ENCODE peak calls at places on chromosomes 6 and 20, in nine cellular contexts. N is pancreas, J is fibroblast of lung, O is bronchial epithelial cell, R is brain microvascular endothelial cell, E is GM23248, P is aorta, X is K562, F is tibial artery. I is an unnamed sample. For H3K27me3, the result is how much of the 10 kb centered on the place peaks cover.

GRCh38 chr20:37598611-37599342 is 71.1 kb upstream of the BLCAP start:
- DNase-seq in E (no peak), O (peak), X (no peak), J (no peak), F (no peak), P (peak), N (no peak), R (no peak), I (no peak)

GRCh38 chr6:69026243-69026642 is 391.2 kb downstream of the ADGRB3 start:
- DNase-seq in N (no peak), P (no peak), F (no peak), R (peak), J (no peak), E (peak), O (peak), X (no peak), I (no peak)

GRCh38 chr6:55892749-55893357 is 17.5 kb upstream of the BMP5 start:
- DNase-seq in N (no peak), F (no peak), P (no peak), J (no peak), E (peak), X (no peak), R (no peak), O (no peak), I (no peak)

GRCh38 chr6:127343753-127344659 is 597 bp upstream of the ECHDC1 start:
- DNase-seq in R (peak), X (no peak), N (no peak), O (peak), F (no peak), E (peak), P (no peak), J (peak), I (no peak)

GRCh38 chr6:129183681-129184216 is 300.8 kb downstream of the LAMA2 start:
- DNase-seq in J (peak), O (peak), X (no peak), E (peak), F (no peak), P (no peak), N (no peak), R (peak), I (no peak)

GRCh38 chr20:50348118-50348517 is 157.5 kb downstream of the CEBPB start:
- DNase-seq in N (peak), O (no peak), E (no peak), R (no peak), J (no peak), F (no peak), X (peak), P (no peak), I (no peak)

GRCh38 chr6:113763311-113763766 is 93.8 kb upstream of the MARCKS start:
- DNase-seq in N (no peak), R (no peak), E (peak), O (peak), P (no peak), J (no peak), F (no peak), X (no peak), I (no peak)

GRCh38 chr20:22106308-22106938 is 401.0 kb downstream of the PAX1 start:
- DNase-seq in J (no peak), E (peak), F (no peak), P (no peak), N (no peak), R (peak), X (no peak), O (peak), I (no peak)

GRCh38 chr20:25984933-25985332 is 288.3 kb upstream of the ZNF337 start:
- DNase-seq in F (peak), P (peak), X (peak), O (no peak), J (peak), R (no peak), E (peak), N (no peak), I (no peak)

GRCh38 chr20:16111132-16111852 is 462.0 kb downstream of the KIF16B start:
- DNase-seq in P (no peak), O (no peak), R (no peak), X (no peak), J (no peak), F (no peak), N (no peak), E (no peak), I (no peak)

GRCh38 chr6:156977527-156978291 is 200.5 kb downstream of the ARID1B start:
- DNase-seq in O (peak), E (peak), F (no peak), X (no peak), P (no peak), N (peak), R (no peak), J (peak), I (no peak)

GRCh38 chr6:143429970-143430369 is 20.5 kb downstream of the ADAT2 start:
- DNase-seq in P (no peak), F (no peak), E (no peak), O (no peak), J (no peak), X (no peak), R (no peak), N (no peak), I (no peak)

GRCh38 chr6:165983112-165984072 is 184.3 kb downstream of the TBXT start:
- DNase-seq in E (no peak), N (no peak), F (no peak), J (no peak), O (no peak), P (no peak), X (no peak), R (no peak), I (no peak)

GRCh38 chr6:84588697-84589080 is 175.7 kb downstream of the TBX18 start:
- DNase-seq in X (no peak), N (no peak), J (no peak), O (no peak), P (no peak), E (no peak), F (no peak), R (no peak), I (no peak)

GRCh38 chr20:60052322-60052721 is 94.1 kb downstream of the CDH26 start:
- DNase-seq in O (no peak), X (no peak), N (no peak), P (peak), J (no peak), E (no peak), F (no peak), R (no peak), I (no peak)

GRCh38 chr6:115612796-115613479 is 447.8 kb downstream of the FRK start:
- DNase-seq in O (no peak), R (no peak), X (no peak), E (peak), F (no peak), J (no peak), N (no peak), P (no peak), I (no peak)

GRCh38 chr6:15444881-15445280 is 199.0 kb downstream of the JARID2 start:
- DNase-seq in J (peak), X (no peak), R (no peak), F (no peak), E (no peak), O (no peak), P (no peak), N (peak), I (no peak)

GRCh38 chr20:52031206-52031573 is 160.4 kb downstream of the ZFP64 start:
- DNase-seq in J (peak), P (no peak), R (no peak), E (no peak), O (no peak), X (no peak), N (no peak), F (no peak), I (no peak)

GRCh38 chr6:160356074-160356754 is 8.0 kb downstream of the SLC22A3 start:
- DNase-seq in N (no peak), P (no peak), X (no peak), F (no peak), J (no peak), R (no peak), E (no peak), O (no peak), I (peak)

GRCh38 chr20:50592282-50593004 is 82.3 kb downstream of the PTPN1 start:
- DNase-seq in R (no peak), O (no peak), X (no peak), P (no peak), E (no peak), F (no peak), J (no peak), N (peak), I (peak)

GRCh38 chr6:71127374-71127773 is 161.2 kb upstream of the OGFRL1 start:
- DNase-seq in F (no peak), P (no peak), E (no peak), X (no peak), R (no peak), J (no peak), N (no peak), O (peak), I (no peak)

GRCh38 chr6:13395272-13396237 is 67.2 kb upstream of the TBC1D7 start:
- DNase-seq in X (peak), J (peak), R (peak), P (peak), E (peak), N (peak), O (peak), F (peak), I (peak)

GRCh38 chr6:50842861-50843384 is 24.3 kb downstream of the TFAP2B start:
- DNase-seq in E (no peak), F (no peak), P (no peak), N (no peak), X (no peak), R (no peak), O (no peak), J (no peak), I (no peak)

GRCh38 chr6:50842446-50842845 is 23.8 kb downstream of the TFAP2B start:
- DNase-seq in N (no peak), P (no peak), O (no peak), E (no peak), X (no peak), R (no peak), F (no peak), J (no peak), I (no peak)

GRCh38 chr6:50845499-50846108 is 26.9 kb downstream of the TFAP2B start:
- DNase-seq in E (no peak), O (no peak), N (no peak), X (no peak), R (no peak), J (no peak), P (no peak), F (no peak), I (peak)

GRCh38 chr6:50846109-50846859 is 27.6 kb downstream of the TFAP2B start:
- DNase-seq in N (no peak), X (no peak), O (no peak), J (no peak), E (no peak), R (no peak), F (no peak), P (no peak), I (no peak)

GRCh38 chr6:50843842-50844241 is 25.2 kb downstream of the TFAP2B start:
- DNase-seq in X (peak), O (no peak), P (no peak), F (no peak), E (no peak), N (no peak), R (no peak), J (no peak), I (no peak)
- H3K27me3 ChIP-seq in X (under half), O (under half), P (under half), F (half or more), E (half or more), N (under half), R (under half), J (under half), I (half or more)

DNA sequence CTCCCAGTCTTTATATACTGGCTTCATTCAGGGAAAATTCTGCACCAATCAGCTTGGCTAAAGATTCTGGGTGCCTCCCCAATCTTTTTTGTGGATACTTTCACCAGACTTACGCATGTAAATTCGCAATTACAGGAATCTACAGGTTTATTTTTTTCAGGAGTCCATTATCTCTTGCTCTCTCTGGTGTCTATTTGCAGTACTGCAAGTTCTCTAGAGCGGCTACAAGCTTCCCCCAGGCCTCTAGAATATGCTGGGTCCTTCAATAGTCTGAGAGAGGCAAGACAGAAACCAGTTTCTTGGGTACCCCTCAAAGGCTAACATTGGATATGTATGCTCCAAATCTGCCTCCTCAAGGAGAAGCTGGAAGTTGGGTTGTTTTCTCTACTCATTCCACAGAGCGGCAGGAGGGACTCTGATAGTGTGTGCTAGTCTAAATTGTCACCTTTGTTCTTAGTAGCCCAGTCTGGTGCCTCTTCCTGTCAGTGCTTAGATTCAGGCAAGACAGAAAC is 58.5 kb downstream of the SUN5 start:
- DNase-seq in F (no peak), X (peak), E (peak), R (peak), O (peak), P (no peak), N (no peak), J (peak), I (no peak)
- H3K27me3 ChIP-seq in F (under half), X (under half), E (under half), R (under half), O (under half), P (under half), N (under half), J (under half), I (under half)

GRCh38 chr20:23212011-23212410 is 125.9 kb upstream of the CD93 start:
- DNase-seq in E (no peak), X (no peak), F (no peak), N (no peak), P (no peak), J (no peak), R (no peak), O (no peak), I (no peak)

GRCh38 chr20:23214903-23215302 is 128.8 kb upstream of the CD93 start:
- DNase-seq in X (no peak), P (no peak), N (no peak), F (no peak), E (no peak), J (peak), O (no peak), R (no peak), I (no peak)

GRCh38 chr20:23211164-23211563 is 125.0 kb upstream of the CD93 start:
- DNase-seq in F (no peak), N (no peak), E (no peak), J (no peak), X (no peak), P (no peak), O (no peak), R (no peak), I (no peak)

GRCh38 chr20:23215596-23215995 is 129.5 kb upstream of the CD93 start:
- DNase-seq in J (no peak), N (no peak), X (no peak), P (no peak), O (no peak), F (no peak), R (no peak), E (no peak), I (no peak)

DNA sequence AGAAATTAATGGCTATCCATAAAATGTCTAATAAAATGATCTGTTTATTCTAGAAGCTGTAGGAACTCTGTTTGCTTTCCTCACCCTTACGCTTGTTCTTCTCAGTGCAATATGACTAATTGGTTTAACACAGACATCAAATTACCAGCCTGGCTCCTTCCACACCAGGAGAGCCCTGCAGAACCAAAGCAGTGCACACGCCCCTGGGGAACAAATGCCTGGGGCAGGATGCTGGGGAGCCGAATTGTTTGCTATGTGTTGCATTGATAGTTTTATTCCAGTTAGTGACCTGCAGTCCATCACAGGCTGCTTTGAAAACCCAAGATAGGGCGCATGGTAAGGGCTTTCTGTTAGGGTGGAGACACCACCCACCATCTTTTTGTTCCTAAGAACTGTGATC is 126.4 kb upstream of the CD93 start:
- DNase-seq in F (no peak), E (no peak), O (no peak), J (no peak), X (no peak), R (no peak), N (no peak), P (no peak), I (no peak)
- H3K27me3 ChIP-seq in F (under half), E (under half), O (under half), J (under half), X (under half), R (under half), N (under half), P (under half), I (under half)

GRCh38 chr6:108114861-108115597 is 40.5 kb upstream of the OSTM1 start:
- DNase-seq in X (no peak), R (peak), F (no peak), P (peak), N (peak), E (peak), J (peak), O (peak), I (peak)
- H3K27me3 ChIP-seq in X (under half), R (half or more), F (half or more), P (under half), N (under half), E (half or more), J (half or more), O (under half), I (under half)

DNA sequence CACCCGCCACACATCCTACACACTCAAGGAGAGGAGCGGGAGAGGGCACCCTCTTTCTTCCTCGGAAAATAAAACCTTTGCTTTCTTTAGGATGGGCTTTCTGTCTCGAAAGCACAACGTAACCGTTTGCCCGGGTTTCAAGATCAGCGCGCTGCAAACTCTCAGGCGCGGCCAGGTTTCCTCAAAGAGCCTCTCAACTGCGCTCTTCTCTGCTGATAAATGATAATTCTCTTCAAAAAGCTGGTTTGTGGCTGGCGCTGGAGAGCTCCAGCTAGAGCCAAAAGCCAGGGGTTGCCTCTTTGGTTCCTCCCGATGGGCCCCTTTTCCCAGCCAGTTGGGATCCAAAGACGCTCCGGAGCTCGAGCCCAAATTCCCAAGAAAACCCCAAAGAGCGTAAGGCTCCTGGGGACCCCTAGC is 460 bp upstream of the PLCB1 start:
- DNase-seq in E (peak), N (no peak), R (peak), P (no peak), F (no peak), X (no peak), J (peak), O (no peak), I (no peak)
- H3K27me3 ChIP-seq in E (under half), N (under half), R (under half), P (under half), F (under half), X (under half), J (under half), O (under half), I (under half)

GRCh38 chr20:56634307-56634706 is 5.2 kb downstream of the TFAP2C start:
- DNase-seq in E (no peak), F (no peak), O (no peak), N (no peak), P (no peak), R (no peak), X (no peak), J (no peak), I (no peak)

GRCh38 chr20:56636701-56637100 is 7.6 kb downstream of the TFAP2C start:
- DNase-seq in N (no peak), E (peak), X (no peak), R (peak), O (peak), P (no peak), F (no peak), J (no peak), I (no peak)

GRCh38 chr20:56631990-56632327 is 2.9 kb downstream of the TFAP2C start:
- DNase-seq in N (no peak), R (no peak), X (no peak), P (no peak), O (no peak), F (no peak), E (peak), J (no peak), I (no peak)

GRCh38 chr20:56637576-56637975 is 8.5 kb downstream of the TFAP2C start:
- DNase-seq in N (no peak), R (no peak), J (no peak), O (no peak), F (no peak), X (no peak), P (no peak), E (no peak), I (no peak)

GRCh38 chr20:56634735-56635422 is 5.8 kb downstream of the TFAP2C start:
- DNase-seq in E (no peak), R (no peak), O (no peak), J (no peak), N (no peak), X (no peak), P (no peak), F (no peak), I (no peak)
- H3K27me3 ChIP-seq in E (under half), R (under half), O (under half), J (under half), N (under half), X (under half), P (under half), F (half or more), I (half or more)

GRCh38 chr20:46279104-46279503 is 29.2 kb downstream of the CDH22 start:
- DNase-seq in F (no peak), E (no peak), O (no peak), P (no peak), J (no peak), X (no peak), N (no peak), R (no peak), I (no peak)
- H3K27me3 ChIP-seq in F (half or more), E (under half), O (under half), P (under half), J (under half), X (under half), N (under half), R (under half), I (under half)

GRCh38 chr6:35069262-35069661 is 71.9 kb downstream of the TCP11 start:
- DNase-seq in R (no peak), E (no peak), N (no peak), P (peak), X (no peak), O (no peak), J (no peak), F (no peak), I (no peak)
- H3K27me3 ChIP-seq in R (under half), E (under half), N (under half), P (under half), X (under half), O (under half), J (under half), F (under half), I (under half)

GRCh38 chr20:62829231-62830230 is 12.7 kb downstream of the COL9A3 start:
- DNase-seq in E (no peak), F (no peak), N (no peak), J (no peak), R (no peak), P (no peak), X (no peak), O (no peak), I (peak)
- H3K27me3 ChIP-seq in E (under half), F (under half), N (under half), J (under half), R (under half), P (under half), X (under half), O (under half), I (under half)

DNA sequence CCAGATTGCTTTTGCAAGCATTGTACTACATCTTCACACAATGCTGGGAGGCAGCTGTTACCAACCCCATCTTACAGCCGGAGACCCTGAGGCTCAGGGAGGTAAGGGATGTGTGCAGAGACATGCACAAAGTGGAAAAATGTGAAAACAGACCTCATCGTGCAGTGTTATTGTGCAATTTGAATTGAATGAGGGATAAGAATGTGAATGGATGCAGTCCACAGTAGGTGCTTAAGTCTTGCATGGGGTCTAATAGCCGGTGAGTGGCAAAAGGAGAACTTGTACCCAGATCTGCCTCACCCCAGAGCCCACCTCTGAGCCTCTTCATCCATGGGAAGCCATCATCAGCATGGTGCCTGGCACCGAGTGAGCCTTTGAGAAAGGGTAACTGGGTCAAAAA is 42.1 kb downstream of the SLC52A3 start:
- DNase-seq in P (no peak), O (no peak), F (no peak), N (no peak), R (no peak), J (no peak), E (no peak), X (no peak), I (no peak)
- H3K27me3 ChIP-seq in P (under half), O (under half), F (half or more), N (under half), R (under half), J (under half), E (half or more), X (under half), I (half or more)